ENCODE peak calls at places on chromosomes 3 and 15, in eight cellular contexts. U, G, L, J, K, V, E and I are unnamed samples.

GRCh38 chr3:136931587-136931986 is 26.2 kb upstream of the IL20RB start:
- DNase-seq in U (no peak), G (no peak), L (no peak), J (no peak), K (no peak), V (no peak), E (no peak), I (no peak)

GRCh38 chr3:59017617-59017984 is 32.2 kb downstream of the CFAP20DC start:
- DNase-seq in U (no peak), G (no peak), L (no peak), J (no peak), K (no peak), V (no peak), E (no peak), I (no peak)

GRCh38 chr3:129162729-129163579 is 2.1 kb upstream of the ISY1 start:
- DNase-seq in U (no peak), G (no peak), L (peak; percentile 12), J (no peak), K (no peak), V (no peak), E (no peak), I (no peak)

GRCh38 chr15:75235051-75235673 is 23.0 kb upstream of the GOLGA6C start:
- DNase-seq in U (no peak), G (no peak), L (no peak), J (no peak), K (no peak), V (no peak), E (no peak), I (no peak)

GRCh38 chr3:46338840-46339239 is 15.1 kb upstream of the CCR2 start:
- DNase-seq in U (no peak), G (no peak), L (no peak), J (no peak), K (no peak), V (no peak), E (no peak), I (no peak)

GRCh38 chr3:12131351-12131750 is 27.4 kb downstream of the TIMP4 start:
- DNase-seq in U (no peak), G (no peak), L (no peak), J (no peak), K (no peak), V (no peak), E (no peak), I (no peak)

GRCh38 chr3:178002113-178002512 is 534.1 kb upstream of the KCNMB2 start:
- DNase-seq in U (no peak), G (no peak), L (no peak), J (no peak), K (no peak), V (no peak), E (no peak), I (no peak)

GRCh38 chr3:168093790-168094189 is 1.9 kb downstream of the GOLIM4 start:
- DNase-seq in U (no peak), G (no peak), L (no peak), J (no peak), K (no peak), V (no peak), E (no peak), I (no peak)

GRCh38 chr3:138434276-138434874 is at the start of gene ESYT3:
- DNase-seq in U (peak; percentile 95), G (peak; percentile 63), L (peak; percentile 73), J (peak; percentile 28), K (peak; percentile 94), V (no peak), E (peak; percentile 54), I (peak; percentile 34)

GRCh38 chr15:34217587-34218225 is 7.1 kb upstream of the EMC4 start:
- DNase-seq in U (no peak), G (no peak), L (no peak), J (peak; percentile 68), K (no peak), V (no peak), E (peak; percentile 51), I (peak; percentile 26)

GRCh38 chr15:22884344-22884743 is 45.9 kb downstream of the NIPA2 start:
- DNase-seq in U (no peak), G (no peak), L (no peak), J (no peak), K (no peak), V (no peak), E (no peak), I (no peak)

GRCh38 chr3:10550705-10551104 is 45.3 kb upstream of the ATP2B2 start:
- DNase-seq in U (no peak), G (no peak), L (no peak), J (no peak), K (no peak), V (peak; percentile 41), E (no peak), I (no peak)

GRCh38 chr3:127682576-127682975 is 9.8 kb downstream of the ABTB1 start:
- DNase-seq in U (no peak), G (no peak), L (no peak), J (no peak), K (peak; percentile 27), V (no peak), E (no peak), I (no peak)

GRCh38 chr15:62275818-62276217 is 110.7 kb upstream of the C2CD4B start:
- DNase-seq in U (no peak), G (no peak), L (no peak), J (no peak), K (no peak), V (no peak), E (no peak), I (no peak)

GRCh38 chr15:46213551-46213950 is 578.7 kb downstream of the SQOR start:
- DNase-seq in U (no peak), G (no peak), L (no peak), J (no peak), K (no peak), V (no peak), E (no peak), I (no peak)

GRCh38 chr3:128922804-128923459 is 43.5 kb downstream of the ACAD9 start:
- DNase-seq in U (no peak), G (no peak), L (no peak), J (no peak), K (no peak), V (peak; percentile 75), E (no peak), I (no peak)

GRCh38 chr3:10334461-10334860 is 13.5 kb upstream of the SEC13 start:
- DNase-seq in U (no peak), G (peak; percentile 65), L (peak; percentile 46), J (peak; percentile 74), K (no peak), V (no peak), E (peak; percentile 71), I (peak; percentile 65)

GRCh38 chr15:63597033-63597790 is at the start of gene FBXL22:
- DNase-seq in U (peak; percentile 61), G (no peak), L (peak; percentile 36), J (no peak), K (no peak), V (no peak), E (peak; percentile 22), I (peak; percentile 66)

GRCh38 chr3:112143689-112144088 is 10.6 kb upstream of the GCSAM start:
- DNase-seq in U (no peak), G (no peak), L (no peak), J (no peak), K (no peak), V (no peak), E (no peak), I (no peak)

GRCh38 chr3:39148116-39149058 is 5.0 kb downstream of the CSRNP1 start:
- DNase-seq in U (no peak), G (no peak), L (peak; percentile 54), J (peak; percentile 35), K (no peak), V (peak; percentile 59), E (peak; percentile 57), I (no peak)

GRCh38 chr3:39150803-39151631 is 2.4 kb downstream of the CSRNP1 start:
- DNase-seq in U (peak; percentile 85), G (peak; percentile 72), L (peak; percentile 99), J (peak; percentile 97), K (peak; percentile 75), V (no peak), E (peak; percentile 98), I (peak; percentile 98)

GRCh38 chr3:39149059-39149455 is 4.3 kb downstream of the CSRNP1 start:
- DNase-seq in U (no peak), G (no peak), L (no peak), J (no peak), K (no peak), V (no peak), E (peak; percentile 13), I (no peak)

GRCh38 chr3:39149498-39150169 is 3.8 kb downstream of the CSRNP1 start:
- DNase-seq in U (no peak), G (no peak), L (no peak), J (no peak), K (no peak), V (no peak), E (no peak), I (no peak)

GRCh38 chr3:39150170-39150802 is 3.1 kb downstream of the CSRNP1 start:
- DNase-seq in U (no peak), G (no peak), L (peak; percentile 14), J (no peak), K (no peak), V (no peak), E (no peak), I (no peak)
- TF ChIP-seq CTCF in U (no peak), G (no peak), L (no peak), J (no peak), K (no peak), V (no peak), E (no peak), I (peak; percentile 35)

DNA sequence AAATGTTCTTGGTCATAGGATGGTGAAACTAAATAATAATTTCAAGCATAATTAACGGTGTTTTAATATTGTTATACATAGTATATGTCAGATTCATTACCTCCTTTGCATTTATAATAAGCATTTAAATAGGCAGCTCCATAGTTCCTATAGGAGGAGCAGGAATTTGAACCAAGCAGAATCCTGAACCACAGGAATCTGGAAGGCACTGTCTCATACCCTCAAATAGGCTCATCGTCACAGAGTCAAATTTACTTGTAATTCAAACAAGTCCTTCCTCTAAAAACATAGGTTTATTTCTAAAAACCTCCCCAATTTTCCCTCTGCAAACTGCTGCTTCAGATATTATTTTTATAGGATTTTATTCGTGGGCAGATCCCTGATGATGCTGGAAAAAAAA is 376.3 kb upstream of the ARHGEF26 start:
- DNase-seq in U (no peak), G (no peak), L (no peak), J (no peak), K (no peak), V (no peak), E (no peak), I (no peak)
- H3K4me3 ChIP-seq in U (no peak overlapping the region), G (no peak overlapping the region), L (no peak overlapping the region), J (no peak overlapping the region), K (no peak overlapping the region), V (no peak overlapping the region), E (no peak overlapping the region), I (no peak overlapping the region)

DNA sequence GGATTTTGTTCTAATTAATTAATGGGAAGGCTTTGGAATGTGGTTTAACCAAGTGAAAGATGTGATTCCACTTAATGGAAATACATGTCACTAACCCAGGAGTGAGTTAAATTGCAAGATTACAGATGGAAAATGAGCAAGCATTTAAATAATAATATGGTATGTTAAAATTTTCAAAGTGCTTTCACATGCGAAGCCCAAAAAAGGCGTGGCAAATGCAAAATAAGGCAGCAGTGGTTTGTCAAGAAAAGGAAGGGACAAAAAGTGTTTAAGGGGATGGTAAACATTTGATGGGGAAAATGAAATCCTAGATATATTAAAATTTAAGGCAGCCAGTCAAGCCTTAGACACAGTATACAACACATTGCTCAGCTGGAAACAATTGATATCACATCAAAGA is 2.9 kb downstream of the TICRR start:
- DNase-seq in U (no peak), G (no peak), L (no peak), J (no peak), K (no peak), V (no peak), E (no peak), I (no peak)
- TF ChIP-seq CTCF in U (no peak), G (no peak), L (no peak), J (no peak), K (no peak), V (no peak), E (no peak), I (no peak)

GRCh38 chr15:29670945-29671307 is 151.3 kb downstream of the TJP1 start:
- DNase-seq in U (peak; percentile 72), G (peak; percentile 97), L (peak; percentile 81), J (peak; percentile 87), K (no peak), V (no peak), E (peak; percentile 95), I (peak; percentile 87)
- H3K4me3 ChIP-seq in U (no peak overlapping the region), G (peak overlapping the region; percentile 31), L (no peak overlapping the region), J (no peak overlapping the region), K (no peak overlapping the region), V (no peak overlapping the region), E (no peak overlapping the region), I (no peak overlapping the region)